ENCODE peak calls at places on chromosomes 11 and 22, in nine cellular contexts. W, D, C, N, F, E, S, M and H are unnamed samples.

GRCh38 chr11:63907808-63908530 is 9.0 kb downstream of the RCOR2 start:
- DNase-seq in F (no peak), E (no peak), C (no peak), W (no peak), D (peak), S (no peak), M (peak), N (no peak), H (no peak)

GRCh38 chr11:76653674-76654309 is 16.8 kb downstream of the LRRC32 start:
- DNase-seq in C (peak), N (peak), D (no peak), F (peak), S (no peak), M (peak), W (peak), E (peak), H (no peak)

GRCh38 chr22:39309364-39309861 is 10.0 kb downstream of the RPL3 start:
- DNase-seq in F (no peak), N (peak), M (peak), C (no peak), E (no peak), S (peak), W (no peak), D (no peak), H (no peak)

GRCh38 chr11:14713518-14714244 is 70.1 kb downstream of the PDE3B start:
- DNase-seq in F (no peak), D (no peak), W (no peak), E (no peak), C (no peak), N (no peak), M (no peak), S (no peak), H (no peak)

GRCh38 chr11:86608251-86608799 is 64.1 kb downstream of the ME3 start:
- DNase-seq in N (peak), C (peak), W (peak), F (peak), M (peak), E (peak), S (peak), D (peak), H (peak)

GRCh38 chr22:50705219-50705691 is 32.6 kb downstream of the SHANK3 start:
- DNase-seq in M (peak), C (peak), D (peak), S (peak), W (no peak), F (peak), N (no peak), E (peak), H (no peak)

GRCh38 chr11:13010737-13011342 is 1.7 kb downstream of the RASSF10 start:
- DNase-seq in E (peak), F (no peak), C (no peak), N (no peak), M (no peak), D (peak), W (no peak), S (peak), H (no peak)

GRCh38 chr22:18111759-18112330 is 1.2 kb downstream of the TUBA8 start:
- DNase-seq in E (peak), N (no peak), S (no peak), M (peak), W (no peak), C (no peak), F (no peak), D (no peak), H (no peak)

GRCh38 chr11:46718155-46719019 is 626 bp upstream of the F2 start:
- DNase-seq in W (no peak), M (peak), N (no peak), E (no peak), S (peak), D (no peak), C (no peak), F (peak), H (no peak)

GRCh38 chr22:17727244-17727892 is 46.9 kb downstream of the BID start:
- DNase-seq in E (no peak), W (no peak), M (no peak), C (no peak), D (no peak), F (no peak), N (no peak), S (no peak), H (no peak)

GRCh38 chr22:19786264-19786585 is 25.6 kb downstream of the TBX1 start:
- DNase-seq in W (no peak), S (no peak), F (no peak), N (no peak), D (no peak), E (no peak), C (no peak), M (peak), H (no peak)

GRCh38 chr11:47216141-47216798 is 1.5 kb downstream of the DDB2 start:
- DNase-seq in S (peak), D (peak), W (peak), N (peak), M (peak), E (peak), C (peak), F (peak), H (peak)

GRCh38 chr22:48636746-48637145 is 1190.9 kb downstream of the BRD1 start:
- DNase-seq in M (no peak), F (no peak), E (no peak), N (no peak), S (no peak), W (no peak), C (no peak), D (no peak), H (no peak)

GRCh38 chr11:117180661-117181585 is 2.4 kb downstream of the SIDT2 start:
- DNase-seq in E (peak), W (peak), C (peak), F (peak), M (peak), D (peak), N (peak), S (peak), H (peak)

GRCh38 chr11:8839306-8839956 is 71.6 kb upstream of the AKIP1 start:
- DNase-seq in N (peak), D (no peak), E (no peak), W (no peak), C (no peak), F (no peak), S (no peak), M (no peak), H (no peak)

GRCh38 chr22:22911327-22912134 is 23.9 kb downstream of the IGLL5 start:
- DNase-seq in N (no peak), W (no peak), M (peak), E (no peak), S (no peak), F (no peak), D (no peak), C (no peak), H (no peak)

GRCh38 chr22:46287873-46288751 is 8.6 kb upstream of the GTSE1 start:
- DNase-seq in E (peak), S (no peak), M (peak), C (no peak), N (no peak), D (no peak), F (no peak), W (no peak), H (peak)

GRCh38 chr22:29916007-29916544 is 33.1 kb downstream of the MTMR3 start:
- DNase-seq in E (no peak), C (no peak), D (no peak), N (no peak), M (no peak), F (peak), W (no peak), S (no peak), H (no peak)

GRCh38 chr11:79050784-79051183 is 390.0 kb downstream of the TENM4 start:
- DNase-seq in C (no peak), N (no peak), F (no peak), E (peak), S (no peak), W (no peak), D (no peak), M (no peak), H (no peak)

GRCh38 chr11:34654491-34655334 is 33.8 kb downstream of the EHF start:
- DNase-seq in W (peak), D (no peak), S (peak), E (no peak), F (peak), N (peak), M (no peak), C (peak), H (no peak)

GRCh38 chr11:70859180-70859579 is 393.2 kb downstream of the SHANK2 start:
- DNase-seq in N (no peak), F (no peak), M (no peak), S (no peak), D (no peak), W (no peak), E (no peak), C (no peak), H (no peak)

GRCh38 chr11:72773291-72773690 is 20.6 kb downstream of the STARD10 start:
- DNase-seq in M (peak), S (peak), N (peak), D (no peak), F (peak), E (no peak), C (peak), W (no peak), H (no peak)

GRCh38 chr11:78202733-78203167 is 14.0 kb downstream of the USP35 start:
- DNase-seq in C (no peak), F (no peak), D (no peak), E (no peak), S (no peak), M (peak), W (no peak), N (no peak), H (no peak)

GRCh38 chr11:61106296-61106695 is 4.0 kb downstream of the CD5 start:
- DNase-seq in M (peak), E (no peak), S (no peak), W (no peak), D (no peak), F (no peak), C (no peak), N (no peak), H (no peak)

GRCh38 chr11:16981651-16982194 is 32.5 kb downstream of the PLEKHA7 start:
- DNase-seq in D (peak), S (no peak), F (peak), E (no peak), C (no peak), M (no peak), N (peak), W (no peak), H (no peak)

GRCh38 chr22:37105154-37105553 is 4.4 kb downstream of the TMPRSS6 start:
- DNase-seq in F (no peak), M (no peak), N (no peak), D (no peak), E (no peak), W (no peak), C (no peak), S (no peak), H (no peak)

GRCh38 chr11:70107191-70107590 is 29.1 kb downstream of the ANO1 start:
- DNase-seq in E (no peak), D (no peak), N (no peak), F (no peak), C (no peak), W (no peak), M (no peak), S (no peak), H (no peak)

GRCh38 chr11:76263166-76263565 is 56.9 kb upstream of the WNT11 start:
- DNase-seq in N (no peak), W (no peak), D (no peak), C (no peak), F (no peak), E (no peak), M (peak), S (no peak), H (no peak)

GRCh38 chr11:69328231-69328630 is 34.3 kb downstream of the MYEOV start:
- DNase-seq in M (no peak), F (no peak), E (no peak), N (no peak), S (no peak), C (no peak), W (no peak), D (no peak), H (no peak)

GRCh38 chr22:41940853-41941765 is 5.8 kb downstream of the CENPM start:
- DNase-seq in F (peak), N (peak), W (peak), S (peak), D (peak), M (peak), C (peak), E (peak), H (no peak)

GRCh38 chr11:19934828-19935259 is 222.2 kb downstream of the NAV2 start:
- DNase-seq in W (no peak), C (peak), N (peak), S (peak), D (no peak), M (peak), F (peak), E (no peak), H (no peak)

GRCh38 chr11:101706015-101706414 is 122.2 kb upstream of the TRPC6 start:
- DNase-seq in D (no peak), N (no peak), W (no peak), F (no peak), M (no peak), E (no peak), C (no peak), S (no peak), H (no peak)

GRCh38 chr11:27020736-27021135 is 19.9 kb upstream of the BBOX1 start:
- DNase-seq in F (no peak), D (no peak), E (no peak), S (no peak), M (no peak), W (no peak), N (no peak), C (no peak), H (no peak)

GRCh38 chr22:43566561-43567332 is 154.9 kb downstream of the MPPED1 start:
- DNase-seq in C (no peak), N (no peak), W (no peak), M (no peak), E (no peak), F (no peak), D (no peak), S (no peak), H (no peak)

GRCh38 chr11:119167933-119168332 is 592 bp upstream of the NLRX1 start:
- DNase-seq in E (no peak), N (no peak), S (peak), C (peak), M (peak), F (no peak), D (no peak), W (peak), H (no peak)

GRCh38 chr11:8732276-8732675 is 49.7 kb downstream of the RPL27A start:
- DNase-seq in D (no peak), E (no peak), W (no peak), F (no peak), N (no peak), S (peak), C (no peak), M (peak), H (peak)

GRCh38 chr11:59144096-59144495 is 1.4 kb downstream of the FAM111A start:
- DNase-seq in S (peak), W (no peak), E (no peak), N (no peak), M (peak), C (no peak), D (no peak), F (no peak), H (no peak)

GRCh38 chr11:8773125-8773524 is 90.5 kb downstream of the RPL27A start:
- DNase-seq in W (no peak), E (no peak), M (no peak), S (no peak), D (no peak), F (no peak), N (no peak), C (no peak), H (no peak)

GRCh38 chr22:21640810-21641209 is 1.3 kb upstream of the SDF2L1 start:
- DNase-seq in N (no peak), M (peak), S (no peak), E (no peak), D (no peak), F (no peak), C (no peak), W (no peak), H (no peak)

GRCh38 chr22:21642584-21643448 is 714 bp downstream of the SDF2L1 start:
- DNase-seq in E (no peak), C (peak), M (peak), N (peak), S (peak), W (no peak), F (peak), D (peak), H (no peak)

GRCh38 chr22:21641417-21641794 is 696 bp upstream of the SDF2L1 start:
- DNase-seq in N (peak), D (peak), W (no peak), E (no peak), M (peak), S (peak), C (peak), F (peak), H (no peak)

GRCh38 chr22:21641795-21642583 is at the start of gene SDF2L1:
- DNase-seq in F (peak), M (peak), W (peak), E (peak), S (peak), D (peak), N (peak), C (peak), H (peak)

GRCh38 chr22:21643533-21644357 is 1.6 kb downstream of the SDF2L1 start:
- DNase-seq in S (no peak), M (peak), F (no peak), W (no peak), D (no peak), E (no peak), N (no peak), C (no peak), H (no peak)
- TF ChIP-seq CTCF in S (peak), M (no peak), F (no peak), W (no peak), D (no peak), E (no peak), N (no peak), C (peak), H (peak)

GRCh38 chr11:134950692-134951304 is 538.8 kb upstream of the B3GAT1 start:
- DNase-seq in D (peak), W (no peak), E (no peak), F (no peak), M (no peak), N (peak), S (peak), C (peak), H (no peak)
- H3K4me3 ChIP-seq in D (no peak), W (no peak), E (no peak), F (no peak), M (no peak), N (no peak), S (no peak), C (no peak), H (no peak)

DNA sequence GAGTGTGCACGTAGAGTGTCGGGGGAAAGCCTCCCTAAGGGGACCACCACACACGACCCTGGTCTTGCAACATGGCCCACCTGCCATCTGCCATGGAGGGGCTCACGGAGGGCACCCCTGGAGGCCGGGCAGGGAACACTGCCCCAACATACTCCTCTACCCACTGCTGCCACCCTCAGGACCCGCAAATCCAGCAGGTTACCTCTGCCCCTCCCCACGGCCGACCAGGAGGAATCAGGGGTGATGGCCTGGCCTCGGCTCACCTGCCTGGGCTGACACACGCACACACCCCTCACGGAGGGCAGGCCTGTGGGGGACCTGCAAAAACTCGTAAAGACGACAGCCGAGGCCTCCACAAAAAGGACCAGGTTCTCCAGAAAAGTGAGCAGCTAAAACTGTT is 30.2 kb downstream of the CHID1 start:
- DNase-seq in N (no peak), E (no peak), S (no peak), D (no peak), M (no peak), W (no peak), C (no peak), F (no peak), H (no peak)
- TF ChIP-seq CTCF in N (no peak), E (no peak), S (no peak), D (no peak), M (no peak), W (no peak), C (no peak), F (no peak), H (no peak)

GRCh38 chr11:11366793-11367192 is 13.7 kb upstream of the CSNK2A3 start:
- DNase-seq in E (no peak), C (peak), N (no peak), F (peak), D (no peak), M (no peak), S (no peak), W (no peak), H (no peak)

GRCh38 chr11:11363674-11364073 is 10.6 kb upstream of the CSNK2A3 start:
- DNase-seq in D (no peak), C (no peak), S (no peak), E (no peak), F (no peak), N (no peak), M (no peak), W (no peak), H (no peak)
- H3K4me3 ChIP-seq in D (no peak), C (no peak), S (no peak), E (no peak), F (no peak), N (no peak), M (no peak), W (no peak), H (no peak)

GRCh38 chr22:24481641-24482040 is 13.5 kb upstream of the UPB1 start:
- DNase-seq in E (no peak), F (no peak), N (no peak), S (no peak), M (no peak), C (no peak), W (no peak), D (no peak), H (no peak)
- TF ChIP-seq CTCF in E (no peak), F (no peak), N (no peak), S (no peak), M (no peak), C (no peak), W (no peak), D (no peak), H (no peak)

GRCh38 chr11:812390-812789 is 2.6 kb downstream of the RPLP2 start:
- DNase-seq in M (no peak), W (no peak), D (no peak), C (no peak), F (no peak), N (no peak), S (no peak), E (no peak), H (no peak)

GRCh38 chr11:811446-812245 is 1.9 kb downstream of the RPLP2 start:
- DNase-seq in F (no peak), C (peak), S (no peak), D (no peak), E (no peak), M (no peak), N (no peak), W (no peak), H (no peak)

GRCh38 chr11:810040-810567 is 337 bp downstream of the RPLP2 start:
- DNase-seq in N (no peak), W (no peak), E (no peak), C (no peak), M (no peak), S (no peak), F (no peak), D (no peak), H (no peak)

GRCh38 chr11:809287-810039 is at the start of gene RPLP2:
- DNase-seq in N (peak), F (peak), S (peak), E (peak), C (peak), M (peak), W (peak), D (peak), H (peak)

DNA sequence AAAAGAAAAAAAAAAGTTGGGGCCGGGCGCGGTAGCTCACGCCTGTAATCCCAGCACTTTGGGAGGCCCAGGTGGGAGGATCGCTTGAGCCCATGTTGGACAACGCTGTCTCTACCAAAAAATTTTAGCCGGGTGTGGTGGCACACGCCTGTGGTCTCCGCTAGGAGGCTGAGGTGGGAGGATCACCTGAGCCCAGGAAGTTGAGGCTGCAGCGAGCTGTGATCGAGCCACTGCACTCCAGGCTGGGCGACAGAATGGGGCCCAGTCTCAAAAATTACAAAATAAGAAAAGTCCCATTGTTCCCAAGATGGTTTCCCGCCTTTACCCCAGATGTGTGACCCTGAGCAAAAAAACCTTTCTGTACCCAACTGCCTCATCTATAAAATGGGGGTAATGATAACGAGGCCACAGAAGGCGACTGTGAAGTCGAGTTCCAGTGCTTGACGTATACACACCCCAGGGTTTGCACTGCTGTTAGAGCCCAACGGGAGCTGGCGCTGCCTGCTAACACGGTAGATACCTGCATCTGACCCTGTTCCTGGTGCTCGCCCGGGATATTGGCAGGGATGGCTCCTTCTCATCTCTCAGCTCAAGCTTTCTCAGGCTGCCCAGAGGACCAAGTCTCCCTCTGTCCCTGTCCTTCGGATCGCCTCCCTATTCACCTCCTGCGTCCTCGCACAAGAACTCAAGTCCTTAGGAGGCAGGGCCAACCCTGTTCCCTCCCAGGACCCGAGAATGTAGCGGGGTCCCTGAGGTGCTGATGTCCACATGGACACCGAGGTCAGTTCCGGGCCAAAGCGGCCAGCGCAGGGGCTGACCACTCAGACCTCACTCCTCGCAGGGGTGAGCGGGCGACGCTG is 1.1 kb upstream of the RPLP2 start:
- DNase-seq in E (no peak), N (no peak), C (peak), W (no peak), M (peak), F (peak), D (no peak), S (no peak), H (no peak)
- H3K4me3 ChIP-seq in E (peak), N (peak), C (peak), W (peak), M (peak), F (peak), D (peak), S (peak), H (peak)